ENCODE peak calls at places on chromosomes 12 and 14, in six cellular contexts. T is NCI-H226, U is HTR-8/SVneo, K is GM06990, V is heart right ventricle, X is C1 segment of cervical spinal cord. A is an unnamed sample.

GRCh38 chr14:33686856-33687255 is 264.0 kb downstream of the EGLN3 start:
- DNase-seq in T (no peak), U (no peak), K (no peak), V (no peak), X (no peak), A (no peak)

GRCh38 chr12:91316161-91316759 is 133.6 kb upstream of the DCN start:
- DNase-seq in T (no peak), U (no peak), K (no peak), V (peak; percentile 6), X (no peak), A (no peak)

GRCh38 chr12:91017043-91017442 is 12.3 kb upstream of the EPYC start:
- DNase-seq in T (no peak), U (no peak), K (no peak), V (no peak), X (no peak), A (no peak)

GRCh38 chr12:113659015-113659414 is 187.3 kb upstream of the LHX5 start:
- DNase-seq in T (no peak), U (no peak), K (no peak), V (no peak), X (no peak), A (no peak)

GRCh38 chr14:43687866-43688265 is 819.2 kb downstream of the FSCB start:
- DNase-seq in T (peak; percentile 85), U (peak; percentile 14), K (no peak), V (no peak), X (no peak), A (no peak)

GRCh38 chr12:97169922-97170321 is 262.9 kb downstream of the NEDD1 start:
- DNase-seq in T (no peak), U (no peak), K (no peak), V (no peak), X (no peak), A (no peak)

GRCh38 chr12:96912261-96912660 is 5.2 kb downstream of the NEDD1 start:
- DNase-seq in T (no peak), U (no peak), K (no peak), V (no peak), X (no peak), A (no peak)

GRCh38 chr12:63003223-63003819 is 68.4 kb upstream of the PPM1H start:
- DNase-seq in T (no peak), U (no peak), K (no peak), V (no peak), X (no peak), A (no peak)

GRCh38 chr12:68405292-68405900 is 73.2 kb upstream of the MDM1 start:
- DNase-seq in T (no peak), U (no peak), K (no peak), V (peak; percentile 16), X (no peak), A (no peak)

GRCh38 chr12:129607293-129607692 is 296.5 kb downstream of the TMEM132D start:
- DNase-seq in T (no peak), U (no peak), K (no peak), V (no peak), X (no peak), A (no peak)

GRCh38 chr12:114311966-114312365 is 94.0 kb downstream of the TBX5 start:
- DNase-seq in T (no peak), U (no peak), K (no peak), V (peak; percentile 9), X (peak; percentile 22), A (no peak)

GRCh38 chr12:130280226-130280625 is 57.5 kb upstream of the PIWIL1 start:
- DNase-seq in T (no peak), U (no peak), K (no peak), V (no peak), X (no peak), A (no peak)

GRCh38 chr12:124407074-124407473 is 112.2 kb downstream of the RFLNA start:
- DNase-seq in T (no peak), U (no peak), K (no peak), V (no peak), X (no peak), A (no peak)

GRCh38 chr14:65296402-65296801 is 116.1 kb upstream of the FUT8 start:
- DNase-seq in T (no peak), U (no peak), K (no peak), V (no peak), X (no peak), A (no peak)

GRCh38 chr14:95514131-95515079 is 2.0 kb downstream of the SYNE3 start:
- DNase-seq in T (no peak), U (no peak), K (no peak), V (no peak), X (no peak), A (no peak)

GRCh38 chr12:113322353-113322752 is 12.6 kb downstream of the SLC8B1 start:
- DNase-seq in T (peak; percentile 91), U (no peak), K (no peak), V (no peak), X (no peak), A (no peak)

GRCh38 chr12:112777387-112778025 is 14.0 kb upstream of the RPH3A start:
- DNase-seq in T (no peak), U (no peak), K (no peak), V (no peak), X (no peak), A (no peak)

GRCh38 chr12:117968084-117968789 is 553 bp downstream of the KSR2 start:
- DNase-seq in T (no peak), U (no peak), K (no peak), V (no peak), X (no peak), A (peak; percentile 13)

GRCh38 chr14:90023176-90023896 is 38.5 kb upstream of the KCNK13 start:
- DNase-seq in T (peak; percentile 54), U (no peak), K (no peak), V (no peak), X (no peak), A (no peak)

GRCh38 chr12:45355750-45356149 is 139.9 kb downstream of the ANO6 start:
- DNase-seq in T (peak; percentile 14), U (no peak), K (no peak), V (no peak), X (no peak), A (no peak)